ENCODE peak calls at places on chromosomes 6 and 20, in eight cellular contexts. L is pancreas; F is EL; S is H7; N is RPMI7951; Q is iPS-NIHi11; G is stimulated activated CD4-positive, alpha-beta T cell treated with anti-CD3 and anti-CD28 coated beads, Interleukin-4, amount 100 ng/mL, for 1 hour; Z is astrocyte of the spinal cord. P is an unnamed sample.

GRCh38 chr6:105226598-105227291 is 46.9 kb upstream of the POPDC3 start:
- DNase-seq in Q (no peak), L (no peak), S (no peak), Z (no peak), G (no peak), F (peak; percentile 43), N (peak; percentile 24), P (no peak)

GRCh38 chr6:166798652-166799051 is 157.7 kb downstream of the RNASET2 start:
- DNase-seq in N (no peak), Q (no peak), F (no peak), G (no peak), Z (no peak), L (no peak), S (no peak), P (no peak)

GRCh38 chr6:38646166-38646565 is 6.4 kb upstream of the BTBD9 start:
- DNase-seq in L (no peak), Z (peak; percentile 7), N (peak; percentile 39), G (no peak), F (peak; percentile 26), Q (no peak), S (no peak), P (no peak)

GRCh38 chr6:161273356-161273751 is 507 bp downstream of the AGPAT4 start:
- DNase-seq in S (no peak), F (peak; percentile 23), N (peak; percentile 40), L (peak; percentile 57), Z (peak; percentile 72), Q (no peak), G (peak; percentile 5), P (peak; percentile 21)

GRCh38 chr6:30889921-30890645 is 5.8 kb downstream of the DDR1 start:
- DNase-seq in Z (peak; percentile 30), S (peak; percentile 28), F (no peak), Q (no peak), N (no peak), G (no peak), L (no peak), P (no peak)

GRCh38 chr20:43529457-43530153 is 22.1 kb downstream of the L3MBTL1 start:
- DNase-seq in S (no peak), F (no peak), Q (no peak), L (no peak), Z (no peak), G (no peak), N (no peak), P (no peak)

GRCh38 chr6:11202513-11203305 is 29.8 kb downstream of the NEDD9 start:
- DNase-seq in L (no peak), G (no peak), S (peak; percentile 70), F (no peak), N (peak; percentile 47), Z (peak; percentile 82), Q (peak; percentile 67), P (no peak)

GRCh38 chr6:145733207-145733606 is 2.1 kb downstream of the EPM2A start:
- DNase-seq in F (no peak), N (no peak), S (no peak), Z (no peak), Q (no peak), L (no peak), G (no peak), P (no peak)

GRCh38 chr6:55069132-55069781 is 105.1 kb upstream of the HCRTR2 start:
- DNase-seq in Q (peak; percentile 50), N (peak; percentile 38), Z (peak; percentile 52), L (no peak), F (peak; percentile 59), S (peak; percentile 9), G (no peak), P (peak; percentile 31)

GRCh38 chr6:126620747-126621146 is 280.8 kb downstream of the CENPW start:
- DNase-seq in N (no peak), S (no peak), Z (no peak), G (no peak), F (no peak), Q (no peak), L (no peak), P (no peak)

GRCh38 chr20:32484221-32485125 is 100.7 kb downstream of the NOL4L start:
- DNase-seq in N (peak; percentile 49), F (peak; percentile 28), Z (no peak), L (peak; percentile 78), Q (peak; percentile 48), S (peak; percentile 92), G (peak; percentile 43), P (peak; percentile 59)

GRCh38 chr6:167331565-167331964 is 6.7 kb downstream of the TTLL2 start:
- DNase-seq in F (no peak), Z (no peak), S (no peak), Q (no peak), N (no peak), G (no peak), L (no peak), P (no peak)

GRCh38 chr6:152206072-152206818 is 398.8 kb downstream of the ESR1 start:
- DNase-seq in N (peak; percentile 41), Z (no peak), L (peak; percentile 70), Q (peak; percentile 47), S (peak; percentile 6), G (peak; percentile 57), F (peak; percentile 11), P (peak; percentile 19)

GRCh38 chr6:44662461-44663121 is 275.1 kb downstream of the CDC5L start:
- DNase-seq in N (peak; percentile 96), Q (peak; percentile 70), G (no peak), S (peak; percentile 72), L (no peak), F (peak; percentile 84), Z (peak; percentile 92), P (no peak)

P was measured in AG08396.